ENCODE peak calls at places on chromosome 4, in nine cellular contexts. One of them, this sample, is unnamed.

GRCh38 chr4:7785017-7785416 is 154.6 kb downstream of the AFAP1 start:
- DNase-seq in neural crest cell: no peak
- DNase-seq in fibroblast of lung: no peak
- DNase-seq in NB4: no peak
- DNase-seq in cardiac fibroblast: peak
- DNase-seq in psoas muscle: no peak
- DNase-seq in tibial nerve: no peak
- DNase-seq in mesothelial cell of epicardium: no peak
- DNase-seq in GM12865: no peak
- DNase-seq in this sample: no peak

GRCh38 chr4:113293043-113293560 is 243.6 kb downstream of the ANK2 start:
- DNase-seq in NB4: no peak
- DNase-seq in tibial nerve: no peak
- DNase-seq in fibroblast of lung: peak
- DNase-seq in GM12865: no peak
- DNase-seq in psoas muscle: no peak
- DNase-seq in cardiac fibroblast: peak
- DNase-seq in neural crest cell: no peak
- DNase-seq in mesothelial cell of epicardium: no peak
- DNase-seq in this sample: no peak

GRCh38 chr4:4969298-4969697 is 50.0 kb downstream of the CYTL1 start:
- DNase-seq in NB4: no peak
- DNase-seq in neural crest cell: no peak
- DNase-seq in mesothelial cell of epicardium: no peak
- DNase-seq in GM12865: no peak
- DNase-seq in psoas muscle: peak
- DNase-seq in cardiac fibroblast: peak
- DNase-seq in tibial nerve: peak
- DNase-seq in fibroblast of lung: peak
- DNase-seq in this sample: no peak

GRCh38 chr4:74123065-74123728 is 24.2 kb upstream of the CXCL2 start:
- DNase-seq in psoas muscle: no peak
- DNase-seq in tibial nerve: no peak
- DNase-seq in mesothelial cell of epicardium: no peak
- DNase-seq in GM12865: no peak
- DNase-seq in neural crest cell: no peak
- DNase-seq in cardiac fibroblast: peak
- DNase-seq in NB4: peak
- DNase-seq in fibroblast of lung: peak
- DNase-seq in this sample: no peak

GRCh38 chr4:173264245-173264959 is 69.8 kb downstream of the HMGB2 start:
- DNase-seq in fibroblast of lung: peak
- DNase-seq in GM12865: peak
- DNase-seq in cardiac fibroblast: peak
- DNase-seq in mesothelial cell of epicardium: no peak
- DNase-seq in NB4: peak
- DNase-seq in psoas muscle: no peak
- DNase-seq in neural crest cell: no peak
- DNase-seq in tibial nerve: no peak
- DNase-seq in this sample: peak

GRCh38 chr4:153521995-153522799 is 56.0 kb downstream of the TMEM131L start:
- DNase-seq in GM12865: peak
- DNase-seq in fibroblast of lung: no peak
- DNase-seq in mesothelial cell of epicardium: no peak
- DNase-seq in psoas muscle: no peak
- DNase-seq in cardiac fibroblast: no peak
- DNase-seq in NB4: peak
- DNase-seq in tibial nerve: no peak
- DNase-seq in neural crest cell: no peak
- DNase-seq in this sample: no peak

GRCh38 chr4:7073526-7074390 is 5.9 kb upstream of the GRPEL1 start:
- DNase-seq in mesothelial cell of epicardium: no peak
- DNase-seq in cardiac fibroblast: peak
- DNase-seq in psoas muscle: no peak
- DNase-seq in GM12865: peak
- DNase-seq in NB4: peak
- DNase-seq in tibial nerve: peak
- DNase-seq in neural crest cell: peak
- DNase-seq in fibroblast of lung: peak
- DNase-seq in this sample: peak

GRCh38 chr4:126028871-126029270 is 714.1 kb downstream of the FAT4 start:
- DNase-seq in NB4: no peak
- DNase-seq in GM12865: no peak
- DNase-seq in tibial nerve: no peak
- DNase-seq in cardiac fibroblast: no peak
- DNase-seq in neural crest cell: no peak
- DNase-seq in fibroblast of lung: peak
- DNase-seq in psoas muscle: no peak
- DNase-seq in mesothelial cell of epicardium: no peak
- DNase-seq in this sample: no peak

GRCh38 chr4:114396808-114397207 is 201.8 kb upstream of the UGT8 start:
- DNase-seq in NB4: no peak
- DNase-seq in cardiac fibroblast: no peak
- DNase-seq in GM12865: no peak
- DNase-seq in psoas muscle: no peak
- DNase-seq in mesothelial cell of epicardium: no peak
- DNase-seq in tibial nerve: no peak
- DNase-seq in fibroblast of lung: no peak
- DNase-seq in neural crest cell: no peak
- DNase-seq in this sample: no peak

GRCh38 chr4:110737931-110738330 is 115.1 kb upstream of the PITX2 start:
- DNase-seq in mesothelial cell of epicardium: no peak
- DNase-seq in psoas muscle: no peak
- DNase-seq in NB4: no peak
- DNase-seq in neural crest cell: no peak
- DNase-seq in tibial nerve: no peak
- DNase-seq in cardiac fibroblast: no peak
- DNase-seq in GM12865: no peak
- DNase-seq in fibroblast of lung: no peak
- DNase-seq in this sample: no peak

GRCh38 chr4:152957437-152958185 is 21.5 kb downstream of the FHDC1 start:
- DNase-seq in fibroblast of lung: no peak
- DNase-seq in cardiac fibroblast: peak
- DNase-seq in neural crest cell: no peak
- DNase-seq in mesothelial cell of epicardium: no peak
- DNase-seq in tibial nerve: no peak
- DNase-seq in GM12865: no peak
- DNase-seq in NB4: no peak
- DNase-seq in psoas muscle: no peak
- DNase-seq in this sample: no peak

DNA sequence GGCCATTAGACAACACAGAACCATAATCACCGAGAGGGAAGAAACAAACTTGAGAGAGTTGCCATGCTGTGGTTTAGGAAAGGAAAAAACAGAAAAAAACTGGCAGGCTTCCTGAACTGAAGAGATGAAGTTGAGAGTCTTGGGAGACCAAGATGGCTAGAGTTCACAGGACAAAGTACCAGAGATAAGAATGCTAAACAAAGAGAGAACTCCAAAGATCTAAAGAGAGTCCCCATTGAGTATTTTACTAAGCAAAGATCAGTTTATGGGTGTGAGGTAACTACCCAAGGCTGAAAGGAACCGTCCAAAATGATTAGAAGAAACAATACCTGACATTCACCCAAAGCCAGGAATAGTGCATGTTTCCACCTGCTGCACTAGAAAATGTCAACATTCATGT is 21.8 kb upstream of the COX7B2 start:
- DNase-seq in tibial nerve: no peak
- DNase-seq in NB4: no peak
- DNase-seq in cardiac fibroblast: no peak
- DNase-seq in fibroblast of lung: no peak
- DNase-seq in psoas muscle: no peak
- DNase-seq in mesothelial cell of epicardium: no peak
- DNase-seq in GM12865: no peak
- DNase-seq in neural crest cell: no peak
- DNase-seq in this sample: no peak
- TF ChIP-seq CTCF in tibial nerve: no peak
- TF ChIP-seq CTCF in NB4: no peak
- TF ChIP-seq CTCF in cardiac fibroblast: no peak
- TF ChIP-seq CTCF in fibroblast of lung: no peak
- TF ChIP-seq CTCF in psoas muscle: no peak
- TF ChIP-seq CTCF in mesothelial cell of epicardium: no peak
- TF ChIP-seq CTCF in GM12865: no peak
- TF ChIP-seq CTCF in neural crest cell: no peak
- TF ChIP-seq CTCF in this sample: no peak

DNA sequence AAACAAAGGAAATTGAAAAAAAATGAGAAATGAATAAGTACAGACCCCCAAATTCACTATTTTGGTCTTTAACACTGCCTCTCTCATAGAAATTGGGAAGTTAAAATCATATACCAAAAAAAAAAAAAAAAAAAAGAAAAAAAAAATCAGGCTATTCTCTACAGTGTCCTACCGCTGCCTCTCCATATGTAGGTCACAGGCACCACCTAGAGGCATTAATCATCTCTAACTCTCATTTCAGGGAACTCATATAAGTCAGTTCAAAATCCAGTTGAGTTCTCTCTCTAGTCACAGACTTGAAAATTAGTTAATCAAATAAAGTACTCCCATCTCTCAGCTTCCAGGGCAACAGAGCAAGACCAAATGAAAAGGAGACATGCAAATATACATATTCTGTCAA is 47.9 kb downstream of the COX18 start:
- DNase-seq in GM12865: peak
- DNase-seq in NB4: peak
- DNase-seq in mesothelial cell of epicardium: no peak
- DNase-seq in neural crest cell: no peak
- DNase-seq in tibial nerve: no peak
- DNase-seq in psoas muscle: no peak
- DNase-seq in fibroblast of lung: peak
- DNase-seq in cardiac fibroblast: peak
- DNase-seq in this sample: no peak
- TF ChIP-seq CTCF in GM12865: peak
- TF ChIP-seq CTCF in NB4: no peak
- TF ChIP-seq CTCF in mesothelial cell of epicardium: no peak
- TF ChIP-seq CTCF in neural crest cell: peak
- TF ChIP-seq CTCF in tibial nerve: no peak
- TF ChIP-seq CTCF in psoas muscle: no peak
- TF ChIP-seq CTCF in fibroblast of lung: no peak
- TF ChIP-seq CTCF in cardiac fibroblast: peak
- TF ChIP-seq CTCF in this sample: peak

DNA sequence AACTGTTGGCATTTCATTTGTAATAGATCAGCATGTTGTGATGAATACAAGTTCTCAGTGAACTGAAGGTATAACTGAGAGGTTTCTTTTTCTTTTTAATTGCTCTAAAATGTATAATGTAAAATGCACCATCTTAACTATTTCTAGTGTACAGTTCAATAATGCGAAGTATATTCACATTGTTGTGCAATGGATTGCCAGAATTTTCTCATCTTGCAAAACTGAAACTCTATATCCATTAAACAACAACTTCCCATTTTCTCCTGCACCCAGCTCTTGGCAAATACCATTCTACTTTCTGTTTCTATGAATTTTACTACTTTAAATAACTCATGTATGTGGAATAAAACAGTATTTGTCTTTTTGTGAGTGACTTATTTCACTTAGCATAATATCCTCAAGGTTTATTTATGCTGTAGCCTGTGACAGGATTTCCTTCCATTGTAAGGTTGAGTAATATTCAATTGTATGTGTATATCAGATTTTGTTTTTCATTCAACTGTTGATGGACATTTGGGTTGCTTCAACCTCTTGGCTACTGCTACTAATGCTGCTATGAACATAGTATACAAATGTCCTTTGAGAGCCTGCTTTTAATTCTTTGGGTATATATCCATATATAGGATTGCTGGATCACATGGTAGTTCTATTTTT is 53.5 kb upstream of the NPFFR2 start:
- DNase-seq in psoas muscle: no peak
- DNase-seq in mesothelial cell of epicardium: no peak
- DNase-seq in NB4: peak
- DNase-seq in GM12865: no peak
- DNase-seq in fibroblast of lung: no peak
- DNase-seq in tibial nerve: no peak
- DNase-seq in cardiac fibroblast: no peak
- DNase-seq in neural crest cell: no peak
- DNase-seq in this sample: no peak
- TF ChIP-seq CTCF in psoas muscle: no peak
- TF ChIP-seq CTCF in mesothelial cell of epicardium: no peak
- TF ChIP-seq CTCF in NB4: no peak
- TF ChIP-seq CTCF in GM12865: no peak
- TF ChIP-seq CTCF in fibroblast of lung: no peak
- TF ChIP-seq CTCF in tibial nerve: no peak
- TF ChIP-seq CTCF in cardiac fibroblast: no peak
- TF ChIP-seq CTCF in neural crest cell: no peak
- TF ChIP-seq CTCF in this sample: no peak

GRCh38 chr4:144572660-144573059 is 73.3 kb upstream of the HHIP start:
- DNase-seq in NB4: peak
- DNase-seq in cardiac fibroblast: no peak
- DNase-seq in GM12865: peak
- DNase-seq in psoas muscle: no peak
- DNase-seq in mesothelial cell of epicardium: no peak
- DNase-seq in tibial nerve: no peak
- DNase-seq in neural crest cell: no peak
- DNase-seq in fibroblast of lung: no peak
- DNase-seq in this sample: peak
- TF ChIP-seq CTCF in NB4: no peak
- TF ChIP-seq CTCF in cardiac fibroblast: no peak
- TF ChIP-seq CTCF in GM12865: peak
- TF ChIP-seq CTCF in psoas muscle: no peak
- TF ChIP-seq CTCF in mesothelial cell of epicardium: no peak
- TF ChIP-seq CTCF in tibial nerve: no peak
- TF ChIP-seq CTCF in neural crest cell: peak
- TF ChIP-seq CTCF in fibroblast of lung: no peak
- TF ChIP-seq CTCF in this sample: peak